ENCODE peak calls at places on chromosomes 12 and 14, in seven cellular contexts. U, P, E, X, M, Z and F are unnamed samples.
A peak's percentile ranks its signal among the peaks of the same experiment; 100 is the strongest.

GRCh38 chr12:93526786-93527428 is 45.6 kb upstream of the SOCS2 start:
- DNase-seq in P (no peak), E (no peak), U (no peak), Z (no peak), X (no peak), M (peak; percentile 61), F (no peak)

GRCh38 chr12:109387425-109388166 is 39.9 kb downstream of the MYO1H start:
- DNase-seq in E (peak; percentile 37), X (no peak), M (no peak), P (no peak), U (no peak), Z (no peak), F (no peak)

GRCh38 chr12:42262271-42262670 is 24.2 kb upstream of the YAF2 start:
- DNase-seq in U (no peak), P (no peak), X (no peak), Z (no peak), M (no peak), E (no peak), F (no peak)

GRCh38 chr12:90323217-90323616 is 614.6 kb upstream of the ATP2B1 start:
- DNase-seq in X (no peak), Z (no peak), U (no peak), M (no peak), E (no peak), P (no peak), F (no peak)

GRCh38 chr12:87428701-87429277 is 600.4 kb downstream of the C12orf50 start:
- DNase-seq in E (no peak), X (no peak), M (peak; percentile 37), U (no peak), Z (no peak), P (no peak), F (no peak)

GRCh38 chr12:73421832-73422231 is 1115.8 kb upstream of the ATXN7L3B start:
- DNase-seq in E (no peak), P (no peak), M (peak; percentile 30), Z (no peak), X (no peak), U (no peak), F (no peak)

GRCh38 chr12:7555752-7556151 is 52.2 kb upstream of the CD163 start:
- DNase-seq in P (no peak), X (peak; percentile 31), Z (no peak), E (no peak), U (no peak), M (peak; percentile 21), F (no peak)

GRCh38 chr12:104320627-104321024 is 17.1 kb downstream of the EID3 start:
- DNase-seq in X (no peak), Z (no peak), M (no peak), E (no peak), U (no peak), P (no peak), F (no peak)

GRCh38 chr14:40850191-40850590 is 756.5 kb upstream of the LRFN5 start:
- DNase-seq in Z (no peak), E (no peak), U (no peak), M (no peak), P (no peak), X (no peak), F (no peak)

GRCh38 chr12:52181757-52182156 is 10.1 kb downstream of the KRT80 start:
- DNase-seq in P (no peak), M (peak; percentile 67), U (no peak), Z (no peak), X (no peak), E (no peak), F (no peak)

GRCh38 chr12:93183940-93184663 is 193.6 kb upstream of the NUDT4 start:
- DNase-seq in E (no peak), Z (no peak), X (peak; percentile 87), M (no peak), U (no peak), P (no peak), F (no peak)

GRCh38 chr12:103623716-103624115 is 36.6 kb downstream of the STAB2 start:
- DNase-seq in Z (no peak), X (no peak), E (no peak), M (no peak), P (no peak), U (no peak), F (no peak)